ENCODE peak calls at places on chromosomes 4 and X, in four cellular contexts. One of them, this sample, is unnamed.
A peak's percentile ranks its signal among the peaks of the same experiment; 100 is the strongest.

GRCh38 chrX:26922278-26922677 is 540.9 kb downstream of the PPP4R3C start:
- DNase-seq in H9: no peak
- DNase-seq in endothelial cell: no peak
- DNase-seq in T follicular helper cell: no peak
- DNase-seq in this sample: no peak

GRCh38 chr4:59936566-59936965 is 1263.6 kb upstream of the ADGRL3 start:
- DNase-seq in T follicular helper cell: no peak
- DNase-seq in endothelial cell: no peak
- DNase-seq in H9: no peak
- DNase-seq in this sample: no peak

GRCh38 chrX:69033936-69034335 is 131.3 kb downstream of the PJA1 start:
- DNase-seq in H9: no peak
- DNase-seq in endothelial cell: no peak
- DNase-seq in T follicular helper cell: no peak
- DNase-seq in this sample: no peak

GRCh38 chrX:57119416-57119815 is 1.9 kb downstream of the SPIN2B start:
- DNase-seq in T follicular helper cell: no peak
- DNase-seq in endothelial cell: no peak
- DNase-seq in H9: no peak
- DNase-seq in this sample: no peak

GRCh38 chr4:42627887-42628646 is 28.8 kb downstream of the ATP8A1 start:
- DNase-seq in T follicular helper cell: peak; percentile 18
- DNase-seq in H9: peak; percentile 29
- DNase-seq in endothelial cell: no peak
- DNase-seq in this sample: no peak

GRCh38 chrX:19893722-19894121 is 6.3 kb upstream of the SH3KBP1 start:
- DNase-seq in endothelial cell: no peak
- DNase-seq in H9: no peak
- DNase-seq in T follicular helper cell: no peak
- DNase-seq in this sample: peak; percentile 28

GRCh38 chr4:146643812-146644401 is 5.2 kb downstream of the POU4F2 start:
- DNase-seq in T follicular helper cell: no peak
- DNase-seq in H9: no peak
- DNase-seq in endothelial cell: no peak
- DNase-seq in this sample: no peak

GRCh38 chr4:110164856-110165255 is 33.6 kb downstream of the ELOVL6 start:
- DNase-seq in endothelial cell: no peak
- DNase-seq in H9: no peak
- DNase-seq in T follicular helper cell: no peak
- DNase-seq in this sample: no peak

GRCh38 chrX:31397119-31397518 is 325.3 kb upstream of the FTHL17 start:
- DNase-seq in H9: no peak
- DNase-seq in T follicular helper cell: no peak
- DNase-seq in endothelial cell: no peak
- DNase-seq in this sample: no peak

GRCh38 chr4:154982187-154983047 is 201.3 kb downstream of the RBM46 start:
- DNase-seq in endothelial cell: peak; percentile 73
- DNase-seq in H9: peak; percentile 79
- DNase-seq in T follicular helper cell: peak; percentile 3
- DNase-seq in this sample: no peak

GRCh38 chr4:5893013-5893580 is at the start of gene CRMP1:
- DNase-seq in H9: peak; percentile 84
- DNase-seq in T follicular helper cell: no peak
- DNase-seq in endothelial cell: peak; percentile 40
- DNase-seq in this sample: no peak

GRCh38 chr4:13171292-13172057 is 312.7 kb downstream of the RAB28 start:
- DNase-seq in endothelial cell: no peak
- DNase-seq in H9: no peak
- DNase-seq in T follicular helper cell: no peak
- DNase-seq in this sample: no peak

GRCh38 chr4:78517050-78517652 is 34.4 kb upstream of the ANXA3 start:
- DNase-seq in endothelial cell: no peak
- DNase-seq in T follicular helper cell: no peak
- DNase-seq in H9: no peak
- DNase-seq in this sample: no peak

GRCh38 chrX:93637591-93637990 is 35.8 kb downstream of the NAP1L3 start:
- DNase-seq in endothelial cell: no peak
- DNase-seq in H9: peak; percentile 51
- DNase-seq in T follicular helper cell: no peak
- DNase-seq in this sample: no peak

GRCh38 chr4:25313194-25313895 is 771 bp downstream of the ZCCHC4 start:
- DNase-seq in T follicular helper cell: no peak
- DNase-seq in endothelial cell: no peak
- DNase-seq in H9: no peak
- DNase-seq in this sample: no peak

GRCh38 chrX:10414872-10415703 is 205.3 kb downstream of the MID1 start:
- DNase-seq in T follicular helper cell: no peak
- DNase-seq in endothelial cell: no peak
- DNase-seq in H9: no peak
- DNase-seq in this sample: no peak

This sample was measured in AG04449.